ENCODE peak calls at places on chromosome 4, in six cellular contexts. One of them, this sample, is unnamed.

GRCh38 chr4:108168213-108168671 is 490 bp downstream of the LEF1 start:
- DNase-seq in ELR: no peak
- DNase-seq in CD8-positive, alpha-beta memory T cell: no peak
- DNase-seq in NCI-H748 treated with DMSO at 0.1 percent for 48 hours: no peak
- DNase-seq in Peyer's patch: no peak
- DNase-seq in tibial nerve: no peak
- DNase-seq in this sample: no peak

GRCh38 chr4:151004222-151004621 is 10.9 kb downstream of the LRBA start:
- DNase-seq in Peyer's patch: no peak
- DNase-seq in CD8-positive, alpha-beta memory T cell: no peak
- DNase-seq in ELR: peak; percentile 87
- DNase-seq in NCI-H748 treated with DMSO at 0.1 percent for 48 hours: no peak
- DNase-seq in tibial nerve: no peak
- DNase-seq in this sample: no peak

GRCh38 chr4:1043658-1044468 is 32.4 kb downstream of the FGFRL1 start:
- DNase-seq in NCI-H748 treated with DMSO at 0.1 percent for 48 hours: no peak
- DNase-seq in ELR: peak; percentile 99
- DNase-seq in tibial nerve: peak; percentile 82
- DNase-seq in CD8-positive, alpha-beta memory T cell: no peak
- DNase-seq in Peyer's patch: peak; percentile 86
- DNase-seq in this sample: peak; percentile 97

GRCh38 chr4:6225469-6225868 is 25.1 kb upstream of the JAKMIP1 start:
- DNase-seq in tibial nerve: no peak
- DNase-seq in NCI-H748 treated with DMSO at 0.1 percent for 48 hours: no peak
- DNase-seq in ELR: no peak
- DNase-seq in Peyer's patch: no peak
- DNase-seq in CD8-positive, alpha-beta memory T cell: no peak
- DNase-seq in this sample: peak; percentile 3

GRCh38 chr4:88090898-88091297 is 67.5 kb downstream of the ABCG2 start:
- DNase-seq in CD8-positive, alpha-beta memory T cell: no peak
- DNase-seq in Peyer's patch: no peak
- DNase-seq in tibial nerve: no peak
- DNase-seq in ELR: no peak
- DNase-seq in NCI-H748 treated with DMSO at 0.1 percent for 48 hours: no peak
- DNase-seq in this sample: no peak

GRCh38 chr4:106893395-106893881 is 142.7 kb downstream of the DKK2 start:
- DNase-seq in CD8-positive, alpha-beta memory T cell: no peak
- DNase-seq in NCI-H748 treated with DMSO at 0.1 percent for 48 hours: no peak
- DNase-seq in tibial nerve: no peak
- DNase-seq in ELR: no peak
- DNase-seq in Peyer's patch: no peak
- DNase-seq in this sample: no peak

GRCh38 chr4:57037982-57038604 is 59.4 kb downstream of the POLR2B start:
- DNase-seq in CD8-positive, alpha-beta memory T cell: no peak
- DNase-seq in ELR: peak; percentile 65
- DNase-seq in tibial nerve: peak; percentile 45
- DNase-seq in NCI-H748 treated with DMSO at 0.1 percent for 48 hours: peak; percentile 21
- DNase-seq in Peyer's patch: peak; percentile 78
- DNase-seq in this sample: no peak

GRCh38 chr4:186015212-186015817 is 53.6 kb upstream of the TLR3 start:
- DNase-seq in tibial nerve: no peak
- DNase-seq in NCI-H748 treated with DMSO at 0.1 percent for 48 hours: no peak
- DNase-seq in CD8-positive, alpha-beta memory T cell: no peak
- DNase-seq in ELR: no peak
- DNase-seq in Peyer's patch: no peak
- DNase-seq in this sample: no peak

GRCh38 chr4:73661646-73662119 is 41.4 kb upstream of the RASSF6 start:
- DNase-seq in Peyer's patch: no peak
- DNase-seq in ELR: peak; percentile 99
- DNase-seq in tibial nerve: no peak
- DNase-seq in NCI-H748 treated with DMSO at 0.1 percent for 48 hours: no peak
- DNase-seq in CD8-positive, alpha-beta memory T cell: no peak
- DNase-seq in this sample: peak; percentile 72

GRCh38 chr4:10179957-10180602 is 63.5 kb upstream of the WDR1 start:
- DNase-seq in ELR: peak; percentile 43
- DNase-seq in Peyer's patch: no peak
- DNase-seq in NCI-H748 treated with DMSO at 0.1 percent for 48 hours: no peak
- DNase-seq in tibial nerve: no peak
- DNase-seq in CD8-positive, alpha-beta memory T cell: no peak
- DNase-seq in this sample: no peak

GRCh38 chr4:182806259-182807252 is 110.6 kb downstream of the DCTD start:
- DNase-seq in NCI-H748 treated with DMSO at 0.1 percent for 48 hours: peak; percentile 49
- DNase-seq in tibial nerve: peak; percentile 56
- DNase-seq in CD8-positive, alpha-beta memory T cell: peak; percentile 36
- DNase-seq in ELR: peak; percentile 71
- DNase-seq in Peyer's patch: peak; percentile 85
- DNase-seq in this sample: peak; percentile 23

GRCh38 chr4:118557298-118557851 is 127.8 kb upstream of the METTL14 start:
- DNase-seq in Peyer's patch: no peak
- DNase-seq in tibial nerve: no peak
- DNase-seq in NCI-H748 treated with DMSO at 0.1 percent for 48 hours: peak; percentile 3
- DNase-seq in ELR: peak; percentile 83
- DNase-seq in CD8-positive, alpha-beta memory T cell: no peak
- DNase-seq in this sample: no peak

GRCh38 chr4:1445716-1446445 is 39.6 kb upstream of the NKX1-1 start:
- DNase-seq in Peyer's patch: no peak
- DNase-seq in CD8-positive, alpha-beta memory T cell: no peak
- DNase-seq in ELR: no peak
- DNase-seq in NCI-H748 treated with DMSO at 0.1 percent for 48 hours: no peak
- DNase-seq in tibial nerve: no peak
- DNase-seq in this sample: no peak

GRCh38 chr4:124177647-124178425 is 534.7 kb downstream of the ANKRD50 start:
- DNase-seq in NCI-H748 treated with DMSO at 0.1 percent for 48 hours: no peak
- DNase-seq in tibial nerve: no peak
- DNase-seq in CD8-positive, alpha-beta memory T cell: no peak
- DNase-seq in Peyer's patch: no peak
- DNase-seq in ELR: peak; percentile 90
- DNase-seq in this sample: no peak

GRCh38 chr4:122458625-122459024 is 2.1 kb upstream of the IL2 start:
- DNase-seq in Peyer's patch: peak; percentile 48
- DNase-seq in ELR: peak; percentile 28
- DNase-seq in CD8-positive, alpha-beta memory T cell: peak; percentile 10
- DNase-seq in NCI-H748 treated with DMSO at 0.1 percent for 48 hours: no peak
- DNase-seq in tibial nerve: no peak
- DNase-seq in this sample: no peak

GRCh38 chr4:113961322-113961698 is 18.1 kb downstream of the ARSJ start:
- DNase-seq in NCI-H748 treated with DMSO at 0.1 percent for 48 hours: peak; percentile 49
- DNase-seq in tibial nerve: no peak
- DNase-seq in ELR: no peak
- DNase-seq in Peyer's patch: no peak
- DNase-seq in CD8-positive, alpha-beta memory T cell: no peak
- DNase-seq in this sample: no peak

GRCh38 chr4:114326358-114326757 is 272.2 kb upstream of the UGT8 start:
- DNase-seq in NCI-H748 treated with DMSO at 0.1 percent for 48 hours: no peak
- DNase-seq in tibial nerve: no peak
- DNase-seq in Peyer's patch: no peak
- DNase-seq in CD8-positive, alpha-beta memory T cell: no peak
- DNase-seq in ELR: no peak
- DNase-seq in this sample: no peak

GRCh38 chr4:113141901-113142346 is 92.5 kb downstream of the ANK2 start:
- DNase-seq in CD8-positive, alpha-beta memory T cell: no peak
- DNase-seq in NCI-H748 treated with DMSO at 0.1 percent for 48 hours: peak; percentile 90
- DNase-seq in tibial nerve: no peak
- DNase-seq in Peyer's patch: no peak
- DNase-seq in ELR: peak; percentile 65
- DNase-seq in this sample: peak; percentile 37

GRCh38 chr4:10116625-10117423 is at the start of gene WDR1:
- DNase-seq in NCI-H748 treated with DMSO at 0.1 percent for 48 hours: peak; percentile 70
- DNase-seq in Peyer's patch: peak; percentile 98
- DNase-seq in ELR: peak; percentile 92
- DNase-seq in CD8-positive, alpha-beta memory T cell: peak; percentile 88
- DNase-seq in tibial nerve: peak; percentile 93
- DNase-seq in this sample: peak; percentile 93

This sample was measured in smooth muscle cell of the brain vasculature.